ENCODE peak calls at places on chromosome 3, in six cellular contexts. N is A549, Y is HepG2, Z is endothelial cell of umbilical vein, U is K562, Q is GM12878. A is an unnamed sample.

GRCh38 chr3:126964950-126965349 is 18.0 kb upstream of the PLXNA1 start:
- DNase-seq in N (no peak), U (no peak), Y (no peak), Z (no peak), Q (no peak), A (no peak)

GRCh38 chr3:189355481-189356201 is 183.9 kb downstream of the TPRG1 start:
- DNase-seq in U (no peak), Y (peak), Q (no peak), Z (no peak), N (peak), A (peak)

GRCh38 chr3:174633342-174633741 is 225.8 kb upstream of the NAALADL2 start:
- DNase-seq in Y (no peak), Q (no peak), N (no peak), U (no peak), Z (no peak), A (no peak)

GRCh38 chr3:173584834-173585831 is 187.6 kb downstream of the NLGN1 start:
- DNase-seq in Q (no peak), Z (peak), U (no peak), Y (no peak), N (peak), A (no peak)

GRCh38 chr3:40044487-40044886 is 235.1 kb downstream of the MYRIP start:
- DNase-seq in Z (no peak), Q (no peak), Y (no peak), U (no peak), N (no peak), A (no peak)

GRCh38 chr3:42513121-42513520 is 10.7 kb downstream of the VIPR1 start:
- DNase-seq in Y (no peak), Q (no peak), U (no peak), N (no peak), Z (no peak), A (no peak)

GRCh38 chr3:56621686-56622085 is 61.4 kb downstream of the TASOR start:
- DNase-seq in N (no peak), U (no peak), Z (no peak), Y (no peak), Q (no peak), A (no peak)

GRCh38 chr3:16124636-16125035 is 49.8 kb upstream of the GALNT15 start:
- DNase-seq in U (no peak), Y (no peak), Q (no peak), N (peak), Z (no peak), A (peak)

GRCh38 chr3:113783980-113784379 is 37.1 kb downstream of the ATP6V1A start:
- DNase-seq in N (no peak), Q (no peak), Y (no peak), U (no peak), Z (peak), A (peak)

GRCh38 chr3:67635806-67636205 is 18.6 kb downstream of the SUCLG2 start:
- DNase-seq in Q (no peak), Y (no peak), Z (no peak), U (no peak), N (no peak), A (no peak)

GRCh38 chr3:173465112-173465511 is 67.6 kb downstream of the NLGN1 start:
- DNase-seq in N (no peak), U (no peak), Z (peak), Y (no peak), Q (no peak), A (no peak)

GRCh38 chr3:56303508-56303907 is 164.8 kb downstream of the ERC2 start:
- DNase-seq in Y (peak), N (peak), Q (peak), U (peak), Z (peak), A (peak)

GRCh38 chr3:30631237-30631961 is 25.0 kb downstream of the TGFBR2 start:
- DNase-seq in Q (no peak), N (peak), Y (peak), Z (peak), U (no peak), A (peak)

GRCh38 chr3:184583345-184584000 is 21.9 kb downstream of the EPHB3 start:
- DNase-seq in Y (no peak), N (no peak), Z (no peak), Q (no peak), U (no peak), A (no peak)

GRCh38 chr3:71504250-71505036 is 79.1 kb downstream of the FOXP1 start:
- DNase-seq in U (peak), Z (peak), Q (no peak), N (peak), Y (no peak), A (peak)

GRCh38 chr3:71881041-71881440 is 96.1 kb upstream of the PROK2 start:
- DNase-seq in Z (no peak), Y (no peak), N (no peak), Q (no peak), U (no peak), A (no peak)

GRCh38 chr3:89314454-89314853 is 207.0 kb downstream of the EPHA3 start:
- DNase-seq in Y (peak), N (peak), U (no peak), Z (no peak), Q (no peak), A (peak)

GRCh38 chr3:123930426-123930825 is 30.6 kb downstream of the CCDC14 start:
- DNase-seq in Q (no peak), Z (no peak), N (no peak), Y (no peak), U (no peak), A (no peak)

DNA sequence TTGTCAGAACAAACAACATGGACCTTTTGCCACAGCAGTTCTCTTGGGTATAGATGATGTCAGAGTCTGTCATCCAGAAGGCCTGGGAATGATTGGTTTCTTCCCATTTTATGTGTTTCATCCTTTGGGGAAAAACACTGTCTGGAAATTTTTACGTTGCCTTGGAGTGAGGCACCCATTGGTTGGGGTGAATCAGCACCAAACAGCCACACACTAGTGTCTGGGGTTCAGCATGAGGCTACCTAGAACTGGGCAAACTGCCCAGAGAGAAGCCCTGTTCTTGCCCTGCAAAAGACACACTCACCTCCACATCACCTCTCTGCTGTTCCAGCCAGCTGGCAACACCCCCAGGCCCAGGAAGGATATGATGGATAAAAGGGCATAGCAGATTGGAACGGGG is 123.0 kb downstream of the FAM43A start:
- DNase-seq in Y (no peak), Q (no peak), Z (peak), U (no peak), N (peak), A (no peak)
- TF ChIP-seq POLR2A in Y (no peak), Q (no peak), Z (no peak), U (no peak), N (no peak), A (no peak)

DNA sequence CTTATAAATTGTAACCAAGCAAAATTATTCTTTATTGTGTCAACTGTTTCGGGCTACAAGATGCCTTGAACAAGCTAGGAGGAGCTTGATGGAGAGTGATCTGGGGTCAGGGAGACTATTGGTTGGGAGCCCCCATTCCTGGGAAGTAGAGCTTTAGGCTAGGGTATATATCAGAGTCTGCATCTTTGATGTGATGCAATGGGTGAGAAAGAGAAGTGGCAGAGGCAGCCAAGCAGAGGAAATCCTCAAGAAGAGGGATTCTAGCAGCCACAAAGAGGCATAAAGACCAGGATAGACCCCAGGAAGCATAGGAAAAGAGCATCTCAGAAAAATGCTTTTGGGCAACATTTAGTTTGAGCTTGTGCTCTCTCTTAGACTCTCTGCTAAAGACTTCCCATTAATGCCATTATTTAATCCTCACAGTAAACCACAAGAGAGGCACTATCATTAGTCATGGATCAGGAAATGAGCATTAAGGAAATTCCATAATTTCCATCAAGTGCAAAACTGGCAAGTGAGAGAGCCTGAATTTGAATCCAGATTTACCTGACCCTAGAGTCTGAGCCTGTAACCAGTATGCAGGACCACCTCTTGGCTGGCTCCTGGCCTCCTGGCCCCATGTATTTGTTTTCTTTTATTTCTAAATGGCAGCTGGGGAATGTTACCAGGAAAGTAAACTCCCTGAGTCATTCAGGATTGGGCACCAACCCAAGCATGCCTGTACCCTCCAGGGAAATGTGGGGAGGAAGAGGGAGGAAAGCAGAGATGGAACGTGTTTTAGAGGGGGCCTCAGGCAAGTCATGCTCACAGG is 118.7 kb downstream of the RPL22L1 start:
- DNase-seq in Q (no peak), Y (no peak), Z (peak), U (no peak), N (peak), A (no peak)
- TF ChIP-seq MAX in Q (no peak), Y (no peak), Z (no peak), U (no peak), N (peak), A (no peak)

GRCh38 chr3:195909294-195909644 is 918 bp upstream of the TNK2 start:
- DNase-seq in U (no peak), Y (no peak), Z (peak), N (no peak), Q (no peak), A (peak)
- TF ChIP-seq MYC in U (no peak), Y (no peak), Z (no peak), N (no peak), Q (no peak), A (no peak)

DNA sequence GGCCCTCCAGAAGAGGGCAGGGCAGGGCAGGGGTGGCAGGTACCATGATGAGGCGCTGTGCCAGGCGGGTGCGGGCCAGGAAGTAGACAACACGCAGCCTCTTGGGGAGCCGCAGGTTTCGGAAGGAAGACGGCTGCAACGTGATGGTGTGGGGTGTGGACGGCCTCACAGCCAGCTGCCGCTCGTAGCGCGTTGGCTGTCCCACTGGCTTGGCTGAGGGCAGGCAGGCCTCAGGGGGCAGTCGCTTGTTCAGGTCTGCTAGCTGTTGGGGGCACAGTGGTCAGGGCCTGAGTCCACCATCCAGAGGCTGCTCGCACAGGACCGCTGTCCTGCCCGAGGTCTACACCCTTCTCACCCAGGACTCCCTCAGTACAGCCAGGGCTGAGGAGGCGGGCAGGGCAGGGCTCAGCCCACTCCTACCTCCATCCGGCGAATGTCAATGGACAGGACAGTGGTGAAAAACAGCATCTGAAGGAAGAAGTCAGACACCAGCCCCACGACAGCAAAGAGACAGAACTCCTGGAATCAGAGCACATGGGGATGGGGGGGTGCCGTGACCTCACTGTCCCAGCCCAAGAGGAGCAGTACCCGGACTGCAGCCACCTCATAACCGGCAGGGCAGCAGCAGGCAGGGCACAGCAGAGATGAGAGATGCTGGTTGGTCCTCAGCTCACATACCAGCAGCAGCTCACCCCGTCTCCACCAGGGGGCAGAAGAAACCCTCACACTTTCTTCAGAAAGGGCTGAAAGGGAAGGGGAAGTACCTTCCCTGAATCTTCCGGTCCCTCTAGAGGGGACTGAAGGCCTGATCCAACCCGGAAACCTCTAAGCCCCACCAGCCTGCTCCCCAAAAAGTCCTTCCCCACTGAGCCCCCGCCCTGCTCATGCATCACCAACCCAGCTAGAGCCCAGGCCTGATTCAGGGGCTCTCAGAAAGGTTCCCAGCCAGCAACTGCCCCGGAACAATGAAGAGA is 40.0 kb downstream of the PTPN23 start:
- DNase-seq in N (peak), Z (peak), U (peak), Y (peak), Q (peak), A (peak)
- TF ChIP-seq POLR2A in N (no peak), Z (no peak), U (peak), Y (no peak), Q (no peak), A (peak)

GRCh38 chr3:8964436-8965370 is 1.4 kb upstream of the RAD18 start:
- DNase-seq in Q (no peak), Y (peak), U (no peak), N (peak), Z (peak), A (no peak)
- TF ChIP-seq MAX in Q (no peak), Y (no peak), U (no peak), N (no peak), Z (no peak), A (no peak)

DNA sequence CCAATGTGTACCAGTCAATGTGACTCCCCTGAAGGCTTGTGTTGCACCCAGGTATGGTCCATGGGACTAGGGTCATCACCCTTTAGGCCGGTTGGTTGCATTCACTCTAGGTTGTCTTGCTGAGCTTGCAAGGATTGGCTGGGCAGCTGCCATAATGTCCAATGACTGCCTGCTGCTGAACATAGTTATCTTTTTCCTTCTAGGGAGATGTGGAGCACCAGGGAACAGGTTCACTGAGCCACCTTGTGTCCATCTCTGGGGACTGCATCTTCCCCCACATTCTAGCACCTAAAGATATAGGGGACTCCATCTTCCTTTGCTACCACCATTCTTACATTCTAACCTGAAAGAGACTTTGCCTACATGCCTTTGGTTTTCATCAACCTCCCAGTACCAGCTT is 580.4 kb upstream of the TBL1XR1 start:
- DNase-seq in U (peak), N (peak), Y (peak), Z (peak), Q (peak), A (peak)
- TF ChIP-seq MYC in U (no peak), N (no peak), Y (no peak), Z (no peak), Q (no peak), A (no peak)

GRCh38 chr3:194070634-194071409 is 65.1 kb upstream of the HES1 start:
- DNase-seq in N (peak), Q (peak), U (peak), Y (peak), Z (peak), A (peak)
- TF ChIP-seq POLR2A in N (no peak), Q (peak), U (peak), Y (no peak), Z (peak), A (no peak)

GRCh38 chr3:50078622-50079021 is 10.1 kb upstream of the RBM5 start:
- DNase-seq in Q (no peak), Y (no peak), N (no peak), U (no peak), Z (no peak), A (peak)
- TF ChIP-seq MAX in Q (no peak), Y (no peak), N (no peak), U (no peak), Z (no peak), A (no peak)

A was measured in NB4.